ENCODE peak calls at places on chromosome 19, in eight cellular contexts. I is coronary artery; X is ovary; H is activated T-helper 1 cell treated with anti-CD3 and anti-CD28 coated beads, Interleukin-2, amount 50 U/mL, for 16 hours; U is nucleus accumbens; G is AG09309; M is fibroblast of the aortic adventitia; C is H54. N is an unnamed sample.

GRCh38 chr19:12864721-12865715 is 16.2 kb downstream of the DNASE2 start:
- DNase-seq in I (no peak), X (no peak), H (no peak), U (no peak), G (no peak), M (no peak), C (no peak), N (no peak)

GRCh38 chr19:3210347-3211017 is 14.0 kb upstream of the CELF5 start:
- DNase-seq in I (no peak), X (no peak), H (peak), U (no peak), G (no peak), M (peak), C (no peak), N (no peak)

GRCh38 chr19:28700176-28700575 is 512.8 kb downstream of the UQCRFS1 start:
- DNase-seq in I (no peak), X (no peak), H (no peak), U (no peak), G (peak), M (peak), C (no peak), N (no peak)

GRCh38 chr19:57719424-57719823 is 8.0 kb downstream of the ZNF671 start:
- DNase-seq in I (no peak), X (no peak), H (no peak), U (no peak), G (no peak), M (no peak), C (no peak), N (no peak)

GRCh38 chr19:12782174-12782423 is 6.7 kb upstream of the HOOK2 start:
- DNase-seq in I (no peak), X (no peak), H (no peak), U (no peak), G (no peak), M (no peak), C (no peak), N (no peak)

GRCh38 chr19:38270587-38271167 is 6.3 kb downstream of the SPINT2 start:
- DNase-seq in I (no peak), X (no peak), H (no peak), U (no peak), G (no peak), M (no peak), C (peak), N (no peak)

GRCh38 chr19:34350161-34350561 is 14.8 kb upstream of the GPI start:
- DNase-seq in I (no peak), X (no peak), H (peak), U (no peak), G (no peak), M (no peak), C (no peak), N (no peak)

GRCh38 chr19:35439921-35440320 is 8.1 kb upstream of the FFAR2 start:
- DNase-seq in I (no peak), X (no peak), H (no peak), U (no peak), G (no peak), M (no peak), C (no peak), N (no peak)

GRCh38 chr19:47406711-47407416 is 12.5 kb downstream of the MEIS3 start:
- DNase-seq in I (no peak), X (no peak), H (no peak), U (no peak), G (no peak), M (no peak), C (no peak), N (no peak)

GRCh38 chr19:13160557-13160956 is 10.3 kb downstream of the IER2 start:
- DNase-seq in I (no peak), X (no peak), H (no peak), U (no peak), G (no peak), M (peak), C (no peak), N (no peak)

GRCh38 chr19:49869009-49869483 is 1.7 kb upstream of the PNKP start:
- DNase-seq in I (no peak), X (no peak), H (no peak), U (no peak), G (no peak), M (no peak), C (no peak), N (no peak)

GRCh38 chr19:15779756-15780476 is 7.5 kb upstream of the OR10H5 start:
- DNase-seq in I (peak), X (peak), H (no peak), U (peak), G (no peak), M (peak), C (peak), N (peak)